ENCODE peak calls at places on chromosome 1, in ten cellular contexts. Y is fibroblast of lung, J is upper lobe of right lung, M is A549, H is NB4, B is AG04450, W is fibroblast of mammary gland, V is IMR-90, A is WTC11, E is esophagus squamous epithelium. T is an unnamed sample.

GRCh38 chr1:53495608-53496345 is 36.6 kb downstream of the DMRTB1 start:
- DNase-seq in Y (no peak), J (no peak), M (no peak), H (no peak), B (no peak), W (peak; percentile 73), V (peak; percentile 23), A (no peak), E (no peak), T (no peak)

GRCh38 chr1:219991511-219991810 is 54.8 kb downstream of the EPRS1 start:
- DNase-seq in Y (no peak), J (no peak), M (no peak), H (no peak), B (no peak), W (no peak), V (no peak), A (no peak), E (no peak), T (no peak)

GRCh38 chr1:181643631-181644030 is 160.3 kb downstream of the CACNA1E start:
- DNase-seq in Y (no peak), J (no peak), M (no peak), H (no peak), B (no peak), W (no peak), V (no peak), A (no peak), E (no peak), T (no peak)

GRCh38 chr1:42477775-42478174 is 14.7 kb downstream of the CCDC30 start:
- DNase-seq in Y (no peak), J (no peak), M (no peak), H (no peak), B (no peak), W (no peak), V (no peak), A (no peak), E (no peak), T (no peak)

GRCh38 chr1:47983677-47984076 is 13.5 kb downstream of the TRABD2B start:
- DNase-seq in Y (no peak), J (no peak), M (no peak), H (no peak), B (no peak), W (no peak), V (no peak), A (no peak), E (no peak), T (no peak)

GRCh38 chr1:61640531-61641125 is 84.3 kb downstream of the TM2D1 start:
- DNase-seq in Y (no peak), J (no peak), M (no peak), H (no peak), B (no peak), W (peak; percentile 31), V (no peak), A (no peak), E (no peak), T (no peak)

GRCh38 chr1:175356727-175357126 is 164.2 kb upstream of the KIAA0040 start:
- DNase-seq in Y (no peak), J (no peak), M (no peak), H (no peak), B (no peak), W (no peak), V (no peak), A (no peak), E (no peak), T (no peak)

GRCh38 chr1:18322353-18323032 is 158.2 kb upstream of the KLHDC7A start:
- DNase-seq in Y (no peak), J (no peak), M (no peak), H (peak; percentile 14), B (no peak), W (no peak), V (no peak), A (peak; percentile 66), E (no peak), T (no peak)

GRCh38 chr1:43363283-43363934 is 4.4 kb downstream of the ELOVL1 start:
- DNase-seq in Y (no peak), J (no peak), M (no peak), H (peak; percentile 64), B (no peak), W (peak; percentile 58), V (no peak), A (no peak), E (no peak), T (no peak)

GRCh38 chr1:11358991-11359390 is 86.0 kb downstream of the UBIAD1 start:
- DNase-seq in Y (no peak), J (no peak), M (no peak), H (no peak), B (no peak), W (no peak), V (no peak), A (no peak), E (no peak), T (no peak)

GRCh38 chr1:11365744-11366387 is 92.9 kb downstream of the UBIAD1 start:
- DNase-seq in Y (no peak), J (no peak), M (no peak), H (peak; percentile 8), B (no peak), W (no peak), V (no peak), A (no peak), E (no peak), T (no peak)

GRCh38 chr1:11364170-11364569 is 91.2 kb downstream of the UBIAD1 start:
- DNase-seq in Y (no peak), J (no peak), M (no peak), H (peak; percentile 47), B (no peak), W (no peak), V (no peak), A (peak; percentile 39), E (no peak), T (no peak)
- TF ChIP-seq CTCF in Y (no peak), J (peak; percentile 25), M (peak; percentile 27), H (peak; percentile 40), B (no peak), W (peak; percentile 23), V (peak; percentile 6), A (peak; percentile 60), E (peak; percentile 31), T (no peak)

DNA sequence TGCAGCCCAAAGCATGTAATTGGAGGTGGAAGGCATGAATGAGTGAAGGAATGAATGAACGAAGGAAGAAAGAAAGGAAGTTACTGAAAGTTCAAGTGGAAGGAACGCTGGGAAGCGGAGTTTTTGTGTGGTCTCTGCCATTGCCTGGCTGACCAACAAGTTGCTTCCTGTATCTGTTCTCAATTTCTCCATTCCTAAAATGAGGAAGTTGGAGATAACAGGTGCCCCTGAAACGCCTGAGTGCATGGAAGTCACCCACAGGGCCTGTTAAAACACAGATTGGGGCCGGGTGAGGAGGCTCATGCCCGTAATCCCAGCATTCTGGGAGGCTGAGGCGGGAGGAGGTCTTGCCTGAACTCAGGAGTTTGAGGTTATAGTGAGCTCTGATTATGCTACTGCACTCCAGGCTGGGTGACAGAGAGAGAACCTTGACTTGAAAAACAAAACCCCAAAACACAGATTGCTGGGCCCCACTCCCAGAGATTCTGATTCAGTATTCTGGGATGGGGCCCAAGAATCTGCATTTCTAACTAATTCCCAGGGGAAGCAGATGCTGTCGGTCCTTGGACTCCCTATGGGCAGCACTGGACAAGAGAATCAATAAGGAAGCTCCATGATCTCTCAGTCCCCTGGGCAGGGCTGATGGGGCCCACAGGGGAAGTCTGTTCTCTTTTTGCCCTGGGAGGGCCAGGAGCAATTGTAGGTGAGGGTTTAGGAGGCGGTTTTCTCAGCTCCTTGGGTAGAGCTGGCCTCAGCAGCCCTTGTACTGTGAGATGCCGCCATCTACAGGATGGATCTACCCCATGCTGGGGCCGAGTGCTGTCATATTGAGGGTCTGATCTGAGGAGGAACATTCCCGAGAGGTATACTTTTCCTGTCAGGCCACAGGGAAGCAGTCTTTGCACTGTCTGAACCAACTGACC is 3.3 kb upstream of the CNR2 start:
- DNase-seq in Y (peak; percentile 68), J (peak; percentile 81), M (peak; percentile 81), H (peak; percentile 89), B (peak; percentile 23), W (peak; percentile 58), V (peak; percentile 58), A (peak; percentile 80), E (no peak), T (no peak)
- TF ChIP-seq CTCF in Y (peak; percentile 66), J (peak; percentile 64), M (peak; percentile 61), H (peak; percentile 86), B (peak; percentile 77), W (peak; percentile 59), V (peak; percentile 67), A (no peak), E (peak; percentile 44), T (peak; percentile 44)

GRCh38 chr1:111743679-111744101 is 4.5 kb upstream of the INKA2 start:
- DNase-seq in Y (peak; percentile 35), J (no peak), M (no peak), H (no peak), B (no peak), W (peak; percentile 62), V (peak; percentile 84), A (no peak), E (no peak), T (no peak)

GRCh38 chr1:111746614-111746999 is 7.4 kb upstream of the INKA2 start:
- DNase-seq in Y (no peak), J (no peak), M (no peak), H (no peak), B (no peak), W (no peak), V (no peak), A (no peak), E (no peak), T (no peak)

GRCh38 chr1:111739984-111740765 is 980 bp upstream of the INKA2 start:
- DNase-seq in Y (peak; percentile 59), J (peak; percentile 82), M (peak; percentile 72), H (peak; percentile 13), B (no peak), W (peak; percentile 57), V (peak; percentile 52), A (peak; percentile 90), E (no peak), T (no peak)

GRCh38 chr1:111745670-111746613 is 6.7 kb upstream of the INKA2 start:
- DNase-seq in Y (no peak), J (no peak), M (no peak), H (no peak), B (no peak), W (no peak), V (no peak), A (no peak), E (no peak), T (no peak)

DNA sequence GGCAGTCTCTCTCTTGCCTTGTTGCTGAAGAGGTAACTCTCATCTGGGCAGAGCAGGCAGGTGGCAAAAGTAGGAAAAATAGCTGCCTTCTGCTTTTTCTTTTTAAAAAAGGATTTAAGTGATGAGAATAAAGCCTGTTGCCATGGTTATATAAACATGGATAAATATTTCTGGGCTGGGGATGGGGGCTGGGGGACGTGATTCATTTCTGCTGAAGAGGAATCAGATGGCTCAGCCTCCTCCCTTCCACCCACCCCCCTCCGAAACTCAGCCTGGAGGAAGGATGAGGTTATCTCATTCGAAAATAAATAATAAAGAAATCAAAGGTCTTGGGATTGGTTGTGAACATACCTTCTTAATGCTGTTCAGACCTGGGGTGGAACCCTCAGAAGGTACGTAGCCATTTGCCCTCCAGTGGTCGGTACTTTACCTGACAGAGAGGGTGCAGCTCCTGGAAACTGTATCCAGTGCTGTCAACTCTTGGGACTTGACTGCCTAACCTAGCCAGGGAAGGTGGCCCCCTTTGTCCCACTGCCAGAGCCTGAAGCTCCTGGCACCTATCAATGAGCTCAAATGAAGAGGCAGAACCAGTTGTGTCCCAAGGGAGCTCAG is 3.8 kb upstream of the INKA2 start:
- DNase-seq in Y (no peak), J (no peak), M (no peak), H (no peak), B (no peak), W (no peak), V (peak; percentile 86), A (no peak), E (no peak), T (no peak)
- TF ChIP-seq CTCF in Y (no peak), J (no peak), M (no peak), H (no peak), B (no peak), W (no peak), V (no peak), A (no peak), E (no peak), T (no peak)

GRCh38 chr1:2444138-2444591 is 31.8 kb upstream of the PEX10 start:
- DNase-seq in Y (no peak), J (no peak), M (no peak), H (no peak), B (no peak), W (no peak), V (no peak), A (no peak), E (no peak), T (no peak)
- TF ChIP-seq CTCF in Y (no peak), J (no peak), M (peak; percentile 1), H (no peak), B (no peak), W (no peak), V (no peak), A (no peak), E (no peak), T (no peak)